ENCODE peak calls at places on chromosome 15, in nine cellular contexts. One of them, this sample, is unnamed. For H3K4me1, the result is how much of the 10 kb centered on the place peaks cover.

GRCh38 chr15:33608714-33609113 is 297.9 kb downstream of the RYR3 start:
- DNase-seq in transverse colon: no peak
- DNase-seq in sigmoid colon: no peak
- DNase-seq in psoas muscle: no peak
- DNase-seq in left ventricle myocardium inferior: no peak
- DNase-seq in kidney: no peak
- DNase-seq in testis: no peak
- DNase-seq in GM23338: peak
- DNase-seq in PC-9: no peak
- DNase-seq in this sample: no peak

GRCh38 chr15:100878601-100879000 is 1.0 kb upstream of the ALDH1A3 start:
- DNase-seq in GM23338: peak
- DNase-seq in sigmoid colon: no peak
- DNase-seq in psoas muscle: no peak
- DNase-seq in kidney: no peak
- DNase-seq in transverse colon: no peak
- DNase-seq in PC-9: no peak
- DNase-seq in testis: no peak
- DNase-seq in left ventricle myocardium inferior: no peak
- DNase-seq in this sample: no peak

GRCh38 chr15:45704329-45705249 is 69.8 kb downstream of the SQOR start:
- DNase-seq in sigmoid colon: peak
- DNase-seq in left ventricle myocardium inferior: no peak
- DNase-seq in transverse colon: peak
- DNase-seq in testis: peak
- DNase-seq in kidney: peak
- DNase-seq in psoas muscle: no peak
- DNase-seq in GM23338: peak
- DNase-seq in PC-9: no peak
- DNase-seq in this sample: no peak

GRCh38 chr15:34435658-34436057 is 1.9 kb downstream of the GOLGA8A start:
- DNase-seq in PC-9: no peak
- DNase-seq in psoas muscle: no peak
- DNase-seq in GM23338: no peak
- DNase-seq in testis: no peak
- DNase-seq in left ventricle myocardium inferior: no peak
- DNase-seq in transverse colon: no peak
- DNase-seq in kidney: peak
- DNase-seq in sigmoid colon: no peak
- DNase-seq in this sample: no peak

GRCh38 chr15:98650871-98651481 is 2.6 kb downstream of the IGF1R start:
- DNase-seq in psoas muscle: no peak
- DNase-seq in kidney: peak
- DNase-seq in left ventricle myocardium inferior: no peak
- DNase-seq in testis: peak
- DNase-seq in PC-9: no peak
- DNase-seq in transverse colon: peak
- DNase-seq in GM23338: no peak
- DNase-seq in sigmoid colon: no peak
- DNase-seq in this sample: no peak

GRCh38 chr15:39720721-39721611 is 61.7 kb downstream of the FSIP1 start:
- DNase-seq in testis: no peak
- DNase-seq in psoas muscle: no peak
- DNase-seq in kidney: no peak
- DNase-seq in GM23338: no peak
- DNase-seq in sigmoid colon: no peak
- DNase-seq in left ventricle myocardium inferior: no peak
- DNase-seq in transverse colon: no peak
- DNase-seq in PC-9: peak
- DNase-seq in this sample: no peak

GRCh38 chr15:65077981-65078352 is 1.4 kb downstream of the KBTBD13 start:
- DNase-seq in PC-9: peak
- DNase-seq in kidney: peak
- DNase-seq in left ventricle myocardium inferior: peak
- DNase-seq in psoas muscle: peak
- DNase-seq in GM23338: peak
- DNase-seq in transverse colon: peak
- DNase-seq in sigmoid colon: peak
- DNase-seq in testis: no peak
- DNase-seq in this sample: peak

GRCh38 chr15:45307230-45307924 is 55.3 kb downstream of the SLC28A2 start:
- DNase-seq in left ventricle myocardium inferior: no peak
- DNase-seq in sigmoid colon: no peak
- DNase-seq in psoas muscle: no peak
- DNase-seq in PC-9: peak
- DNase-seq in kidney: no peak
- DNase-seq in GM23338: peak
- DNase-seq in transverse colon: no peak
- DNase-seq in testis: no peak
- DNase-seq in this sample: peak

GRCh38 chr15:63501256-63502089 is 2.9 kb upstream of the USP3 start:
- DNase-seq in PC-9: peak
- DNase-seq in transverse colon: peak
- DNase-seq in left ventricle myocardium inferior: peak
- DNase-seq in GM23338: peak
- DNase-seq in psoas muscle: peak
- DNase-seq in sigmoid colon: peak
- DNase-seq in testis: peak
- DNase-seq in kidney: peak
- DNase-seq in this sample: peak

GRCh38 chr15:80643296-80643965 is 51.7 kb upstream of the ABHD17C start:
- DNase-seq in transverse colon: no peak
- DNase-seq in left ventricle myocardium inferior: no peak
- DNase-seq in GM23338: no peak
- DNase-seq in kidney: no peak
- DNase-seq in PC-9: no peak
- DNase-seq in sigmoid colon: no peak
- DNase-seq in testis: no peak
- DNase-seq in psoas muscle: no peak
- DNase-seq in this sample: no peak

GRCh38 chr15:79989682-79990081 is 18.7 kb upstream of the BCL2A1 start:
- DNase-seq in transverse colon: no peak
- DNase-seq in kidney: no peak
- DNase-seq in left ventricle myocardium inferior: no peak
- DNase-seq in psoas muscle: no peak
- DNase-seq in GM23338: no peak
- DNase-seq in sigmoid colon: no peak
- DNase-seq in testis: no peak
- DNase-seq in PC-9: no peak
- DNase-seq in this sample: no peak

GRCh38 chr15:84890670-84891147 is 6.2 kb downstream of the SLC28A1 start:
- DNase-seq in testis: no peak
- DNase-seq in PC-9: no peak
- DNase-seq in GM23338: no peak
- DNase-seq in sigmoid colon: no peak
- DNase-seq in psoas muscle: no peak
- DNase-seq in left ventricle myocardium inferior: no peak
- DNase-seq in kidney: no peak
- DNase-seq in transverse colon: no peak
- DNase-seq in this sample: no peak

GRCh38 chr15:22902578-22902977 is 64.1 kb downstream of the NIPA2 start:
- DNase-seq in psoas muscle: no peak
- DNase-seq in left ventricle myocardium inferior: no peak
- DNase-seq in transverse colon: no peak
- DNase-seq in sigmoid colon: no peak
- DNase-seq in kidney: no peak
- DNase-seq in GM23338: peak
- DNase-seq in PC-9: no peak
- DNase-seq in testis: no peak
- DNase-seq in this sample: no peak

GRCh38 chr15:25251700-25252390 is 187.0 kb downstream of the UBE3A start:
- DNase-seq in GM23338: no peak
- DNase-seq in transverse colon: peak
- DNase-seq in testis: no peak
- DNase-seq in sigmoid colon: peak
- DNase-seq in kidney: no peak
- DNase-seq in PC-9: no peak
- DNase-seq in left ventricle myocardium inferior: peak
- DNase-seq in psoas muscle: peak
- DNase-seq in this sample: no peak

DNA sequence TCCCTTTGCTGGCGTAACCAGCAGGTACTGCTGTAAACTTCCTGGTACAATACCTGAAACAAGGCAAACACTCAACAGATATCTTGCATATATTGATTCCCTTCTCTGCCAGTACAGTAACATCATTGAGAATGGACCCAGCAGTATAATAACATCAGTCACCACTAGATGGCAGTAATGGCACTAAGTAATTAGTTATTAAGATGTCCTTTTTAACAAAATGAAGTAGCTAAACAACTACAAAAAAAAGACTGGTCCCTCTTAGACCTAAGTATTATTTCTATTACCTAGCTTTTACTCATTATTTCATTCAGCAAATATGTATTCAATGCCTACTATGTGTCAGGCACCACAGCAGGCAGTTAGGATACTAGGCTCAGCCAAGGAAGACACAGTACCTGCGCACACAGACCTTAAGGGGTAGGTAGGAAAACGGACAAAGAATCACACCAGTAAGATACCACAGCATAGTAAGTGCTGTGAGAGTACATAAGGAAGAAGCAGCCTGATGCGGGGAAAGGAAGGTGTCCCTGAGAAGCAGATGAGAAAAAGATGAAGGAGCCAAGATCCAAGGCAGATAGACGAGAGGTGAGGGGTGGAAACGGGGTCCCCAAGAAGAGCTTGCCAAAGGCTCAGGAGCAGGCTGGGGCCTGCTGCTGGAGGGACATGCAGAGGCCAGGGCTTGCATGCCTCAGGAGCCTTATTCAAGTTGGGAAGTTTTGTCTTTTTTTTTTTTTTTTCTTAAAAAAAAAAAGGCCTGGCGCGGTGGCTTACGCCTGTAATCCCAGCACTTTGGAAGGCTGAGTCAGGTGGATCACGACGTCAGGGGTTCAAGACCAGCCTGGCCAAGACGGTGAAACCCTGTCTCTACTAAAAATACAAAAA is 102.7 kb upstream of the CHD2 start:
- DNase-seq in GM23338: peak
- DNase-seq in transverse colon: no peak
- DNase-seq in testis: peak
- DNase-seq in kidney: no peak
- DNase-seq in sigmoid colon: no peak
- DNase-seq in psoas muscle: no peak
- DNase-seq in left ventricle myocardium inferior: no peak
- DNase-seq in PC-9: no peak
- DNase-seq in this sample: peak
- H3K27ac ChIP-seq in GM23338: no peak
- H3K27ac ChIP-seq in transverse colon: peak
- H3K27ac ChIP-seq in testis: no peak
- H3K27ac ChIP-seq in kidney: no peak
- H3K27ac ChIP-seq in sigmoid colon: peak
- H3K27ac ChIP-seq in psoas muscle: peak
- H3K27ac ChIP-seq in left ventricle myocardium inferior: no peak
- H3K27ac ChIP-seq in PC-9: peak
- H3K27ac ChIP-seq in this sample: no peak

GRCh38 chr15:70320077-70320830 is 222.5 kb upstream of the TLE3 start:
- DNase-seq in sigmoid colon: no peak
- DNase-seq in psoas muscle: no peak
- DNase-seq in GM23338: no peak
- DNase-seq in testis: no peak
- DNase-seq in transverse colon: no peak
- DNase-seq in kidney: no peak
- DNase-seq in PC-9: no peak
- DNase-seq in left ventricle myocardium inferior: no peak
- DNase-seq in this sample: no peak
- H3K4me1 ChIP-seq in sigmoid colon: under half
- H3K4me1 ChIP-seq in psoas muscle: under half
- H3K4me1 ChIP-seq in GM23338: under half
- H3K4me1 ChIP-seq in testis: under half
- H3K4me1 ChIP-seq in transverse colon: under half
- H3K4me1 ChIP-seq in kidney: under half
- H3K4me1 ChIP-seq in PC-9: half or more
- H3K4me1 ChIP-seq in left ventricle myocardium inferior: under half
- H3K4me1 ChIP-seq in this sample: under half

GRCh38 chr15:77784361-77785292 is 151.9 kb upstream of the LINGO1 start:
- DNase-seq in sigmoid colon: no peak
- DNase-seq in PC-9: peak
- DNase-seq in transverse colon: no peak
- DNase-seq in psoas muscle: no peak
- DNase-seq in left ventricle myocardium inferior: no peak
- DNase-seq in GM23338: peak
- DNase-seq in kidney: no peak
- DNase-seq in testis: peak
- DNase-seq in this sample: no peak
- H3K4me3 ChIP-seq in sigmoid colon: no peak
- H3K4me3 ChIP-seq in PC-9: no peak
- H3K4me3 ChIP-seq in transverse colon: no peak
- H3K4me3 ChIP-seq in psoas muscle: no peak
- H3K4me3 ChIP-seq in left ventricle myocardium inferior: no peak
- H3K4me3 ChIP-seq in GM23338: no peak
- H3K4me3 ChIP-seq in kidney: no peak
- H3K4me3 ChIP-seq in testis: no peak
- H3K4me3 ChIP-seq in this sample: no peak

GRCh38 chr15:67118808-67119207 is 53.4 kb downstream of the SMAD3 start:
- DNase-seq in psoas muscle: no peak
- DNase-seq in GM23338: no peak
- DNase-seq in sigmoid colon: no peak
- DNase-seq in transverse colon: no peak
- DNase-seq in testis: no peak
- DNase-seq in PC-9: no peak
- DNase-seq in left ventricle myocardium inferior: no peak
- DNase-seq in kidney: no peak
- DNase-seq in this sample: no peak

GRCh38 chr15:67115567-67115966 is 50.2 kb downstream of the SMAD3 start:
- DNase-seq in GM23338: no peak
- DNase-seq in left ventricle myocardium inferior: no peak
- DNase-seq in kidney: no peak
- DNase-seq in transverse colon: no peak
- DNase-seq in sigmoid colon: no peak
- DNase-seq in psoas muscle: no peak
- DNase-seq in PC-9: no peak
- DNase-seq in testis: no peak
- DNase-seq in this sample: no peak

GRCh38 chr15:67114846-67115521 is 49.6 kb downstream of the SMAD3 start:
- DNase-seq in left ventricle myocardium inferior: no peak
- DNase-seq in GM23338: no peak
- DNase-seq in testis: no peak
- DNase-seq in transverse colon: no peak
- DNase-seq in kidney: no peak
- DNase-seq in PC-9: no peak
- DNase-seq in sigmoid colon: no peak
- DNase-seq in psoas muscle: no peak
- DNase-seq in this sample: no peak

GRCh38 chr15:67117356-67117755 is 52.0 kb downstream of the SMAD3 start:
- DNase-seq in sigmoid colon: no peak
- DNase-seq in psoas muscle: no peak
- DNase-seq in testis: no peak
- DNase-seq in GM23338: no peak
- DNase-seq in PC-9: no peak
- DNase-seq in kidney: no peak
- DNase-seq in left ventricle myocardium inferior: no peak
- DNase-seq in transverse colon: no peak
- DNase-seq in this sample: no peak

DNA sequence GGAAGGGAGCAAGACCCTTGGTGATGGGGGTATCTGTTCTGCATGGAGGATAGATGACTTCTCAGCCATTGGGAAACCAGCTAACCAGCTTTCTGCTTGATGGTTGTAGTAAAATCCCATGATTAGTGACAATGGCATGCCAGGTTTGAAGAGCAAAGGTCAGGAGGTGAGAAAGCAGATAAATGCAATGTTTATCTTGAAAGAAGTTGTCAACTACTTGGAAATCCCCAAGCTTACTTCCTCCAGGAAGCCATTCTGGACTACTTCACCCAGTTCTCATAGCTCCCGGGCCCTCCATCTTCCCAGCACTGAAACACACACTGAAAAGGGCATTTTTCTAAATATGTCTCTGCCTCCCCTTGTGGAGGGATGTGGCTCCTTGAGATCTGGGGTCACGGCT is 51.3 kb downstream of the SMAD3 start:
- DNase-seq in psoas muscle: no peak
- DNase-seq in testis: no peak
- DNase-seq in sigmoid colon: no peak
- DNase-seq in left ventricle myocardium inferior: no peak
- DNase-seq in PC-9: no peak
- DNase-seq in GM23338: no peak
- DNase-seq in kidney: no peak
- DNase-seq in transverse colon: no peak
- DNase-seq in this sample: no peak
- H3K27ac ChIP-seq in psoas muscle: peak
- H3K27ac ChIP-seq in testis: no peak
- H3K27ac ChIP-seq in sigmoid colon: no peak
- H3K27ac ChIP-seq in left ventricle myocardium inferior: peak
- H3K27ac ChIP-seq in PC-9: peak
- H3K27ac ChIP-seq in GM23338: no peak
- H3K27ac ChIP-seq in kidney: no peak
- H3K27ac ChIP-seq in transverse colon: peak
- H3K27ac ChIP-seq in this sample: no peak